ENCODE peak calls at places on chromosomes 12 and 14, in six cellular contexts. H is IMR-90, C is H9, A is mesendoderm, P is mesenchymal stem cell, T is H1. W is an unnamed sample.

GRCh38 chr14:100641274-100641860 is 54.1 kb upstream of the BEGAIN start:
- DNase-seq in P (no peak), T (no peak), H (no peak), A (no peak), C (no peak), W (no peak)

GRCh38 chr12:49887536-49888401 is 15.9 kb downstream of the FAIM2 start:
- DNase-seq in A (no peak), C (no peak), H (no peak), P (no peak), T (no peak), W (no peak)

GRCh38 chr14:100654814-100655795 is 67.9 kb upstream of the BEGAIN start:
- DNase-seq in T (no peak), H (no peak), P (no peak), C (peak; percentile 66), A (peak; percentile 37), W (no peak)

GRCh38 chr12:124893792-124894516 is 20.5 kb downstream of the UBC start:
- DNase-seq in C (no peak), H (no peak), A (no peak), T (no peak), P (no peak), W (no peak)

GRCh38 chr14:51653096-51653814 is 1.5 kb downstream of the FRMD6 start:
- DNase-seq in H (peak; percentile 60), T (no peak), P (peak; percentile 87), C (no peak), A (peak; percentile 79), W (no peak)

GRCh38 chr14:47149326-47149725 is 497.7 kb upstream of the RPL10L start:
- DNase-seq in T (no peak), P (peak; percentile 8), H (no peak), A (no peak), C (no peak), W (no peak)

GRCh38 chr12:94575024-94575423 is 75.3 kb downstream of the TMCC3 start:
- DNase-seq in A (no peak), P (no peak), H (no peak), C (no peak), T (no peak), W (no peak)

GRCh38 chr12:27179399-27180214 is 64.5 kb upstream of the STK38L start:
- DNase-seq in T (no peak), A (peak; percentile 79), P (peak; percentile 93), H (peak; percentile 96), C (no peak), W (no peak)

GRCh38 chr14:81269100-81269978 is 48.6 kb upstream of the GTF2A1 start:
- DNase-seq in T (no peak), A (peak; percentile 85), P (peak; percentile 61), C (no peak), H (peak; percentile 68), W (peak; percentile 53)

GRCh38 chr12:101877816-101878811 is 734 bp downstream of the DRAM1 start:
- DNase-seq in H (no peak), A (peak; percentile 28), T (no peak), P (peak; percentile 57), C (peak; percentile 61), W (no peak)

GRCh38 chr12:10339441-10339840 is 31.8 kb downstream of the KLRD1 start:
- DNase-seq in T (no peak), A (peak; percentile 47), C (no peak), P (peak; percentile 41), H (no peak), W (no peak)

GRCh38 chr12:78793491-78793890 is 71.1 kb upstream of the SYT1 start:
- DNase-seq in H (peak; percentile 3), T (no peak), P (no peak), C (no peak), A (no peak), W (no peak)

GRCh38 chr12:101698782-101699347 is 1.4 kb downstream of the CHPT1 start:
- DNase-seq in P (peak; percentile 46), C (no peak), A (peak; percentile 18), H (peak; percentile 12), T (no peak), W (no peak)

GRCh38 chr12:22380029-22380428 is 45.5 kb upstream of the ST8SIA1 start:
- DNase-seq in T (no peak), A (no peak), H (no peak), P (no peak), C (no peak), W (no peak)

GRCh38 chr12:13229504-13229903 is 33.0 kb downstream of the EMP1 start:
- DNase-seq in C (no peak), P (no peak), A (peak; percentile 52), T (no peak), H (no peak), W (no peak)

GRCh38 chr14:104023325-104024055 is 62.0 kb upstream of the ASPG start:
- DNase-seq in P (no peak), A (no peak), T (no peak), C (no peak), H (no peak), W (no peak)
- H3K23ac ChIP-seq in P (no peak overlapping the region), A (no peak overlapping the region), T (no peak overlapping the region), C (no peak overlapping the region), H (no peak overlapping the region), W (no peak overlapping the region)

DNA sequence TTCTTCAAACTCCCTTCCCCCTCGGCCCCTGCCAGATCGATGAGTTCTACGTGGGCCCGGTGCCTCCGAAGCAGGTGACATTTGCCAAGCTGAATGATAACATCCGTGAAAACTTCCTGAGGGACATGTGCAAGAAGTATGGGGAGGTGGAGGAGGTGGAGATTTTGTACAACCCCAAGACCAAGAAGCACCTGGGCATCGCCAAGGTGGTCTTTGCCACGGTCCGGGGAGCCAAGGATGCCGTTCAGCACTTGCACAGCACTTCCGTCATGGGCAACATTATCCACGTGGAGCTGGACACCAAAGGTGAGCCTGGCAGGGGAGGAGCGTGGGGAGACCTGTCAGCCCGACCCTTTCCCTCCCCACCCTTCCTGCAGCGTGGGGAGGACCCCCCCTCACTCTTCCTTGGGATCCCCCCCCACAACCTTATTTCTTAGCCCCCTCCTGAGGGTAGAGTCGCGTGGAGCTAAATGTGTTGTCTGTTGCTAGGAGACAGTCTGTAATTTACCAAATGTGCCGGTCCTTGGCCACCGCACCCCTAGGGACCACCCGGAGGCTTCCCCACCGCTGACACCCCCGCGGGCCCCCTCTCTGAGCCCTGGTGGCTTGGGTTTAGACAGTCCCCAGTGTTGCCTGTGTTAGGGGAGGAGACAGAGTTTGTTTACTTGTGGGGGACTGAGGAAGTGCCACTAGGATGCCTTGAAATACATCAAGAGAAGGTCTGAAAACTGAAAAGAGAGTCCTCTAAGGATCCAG is 2.2 kb downstream of the SETD1B start:
- DNase-seq in T (no peak), A (no peak), P (peak; percentile 27), C (no peak), H (no peak), W (no peak)
- H3K23ac ChIP-seq in T (no peak overlapping the region), A (no peak overlapping the region), P (peak overlapping the region; percentile 75), C (no peak overlapping the region), H (peak overlapping the region; percentile 44), W (peak overlapping the region; percentile 80)

DNA sequence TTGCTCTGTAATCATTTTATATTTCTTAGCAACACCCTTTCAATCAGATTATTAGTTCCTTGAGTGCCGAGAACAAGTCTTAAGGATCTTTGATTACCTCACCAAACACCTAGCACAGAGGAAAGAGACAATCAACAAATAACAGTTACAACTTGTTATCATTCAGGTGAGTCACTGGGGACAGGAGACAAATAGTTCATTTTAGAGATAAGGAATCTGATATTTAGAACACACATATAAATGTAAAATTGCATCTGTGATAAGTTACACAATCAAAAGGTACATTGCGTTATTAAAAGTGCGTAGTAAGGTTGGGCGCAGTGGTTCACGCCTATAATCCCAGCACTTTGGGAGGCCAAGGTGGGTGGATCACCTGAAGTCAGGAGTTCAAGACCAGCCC is 5.1 kb upstream of the STXBP6 start:
- DNase-seq in T (no peak), A (no peak), H (no peak), P (no peak), C (no peak), W (no peak)
- H3K23ac ChIP-seq in T (no peak overlapping the region), A (no peak overlapping the region), H (no peak overlapping the region), P (no peak overlapping the region), C (no peak overlapping the region), W (no peak overlapping the region)

DNA sequence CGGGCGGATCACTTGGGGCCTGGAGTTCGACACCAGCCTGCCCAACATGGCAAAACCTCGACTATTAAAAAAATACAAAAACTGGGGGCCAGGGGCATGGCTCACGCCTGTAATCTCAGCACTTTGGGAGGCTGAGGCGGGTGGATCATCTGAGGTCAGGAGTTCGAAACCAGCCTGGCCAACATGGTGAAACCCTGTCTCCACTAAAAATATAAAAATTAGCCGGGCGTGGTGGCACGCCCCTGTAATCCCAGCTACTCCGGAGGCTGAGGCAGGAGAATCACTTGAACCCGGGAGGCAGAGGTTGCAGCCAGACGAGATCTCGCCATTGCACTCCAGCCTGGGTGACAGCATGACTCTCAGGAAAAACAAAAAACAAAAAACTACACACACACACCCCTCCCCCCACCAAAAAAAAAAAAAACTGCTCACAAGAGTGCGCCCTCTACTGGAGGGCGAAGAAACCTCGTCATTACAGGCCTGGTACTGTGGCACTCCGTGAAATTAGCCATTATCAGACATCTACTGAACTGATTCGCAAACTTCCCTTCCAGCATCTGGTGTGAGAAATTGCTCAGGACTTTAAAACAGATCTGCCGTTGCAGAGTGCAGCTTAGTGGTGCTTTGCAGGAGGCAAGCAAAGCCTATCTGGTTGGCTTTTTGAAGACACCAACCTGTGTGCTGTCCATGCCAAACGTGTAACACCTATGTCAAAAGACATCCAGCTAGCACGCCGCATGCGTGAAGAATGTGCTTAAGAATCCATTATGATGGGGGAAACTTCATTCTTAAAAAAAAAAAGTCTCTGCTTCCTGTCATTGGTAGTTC is 7.7 kb downstream of the PPP1R3E start:
- DNase-seq in C (peak; percentile 43), T (no peak), P (peak; percentile 61), A (peak; percentile 65), H (peak; percentile 51), W (peak; percentile 51)
- H3K23ac ChIP-seq in C (no peak overlapping the region), T (no peak overlapping the region), P (no peak overlapping the region), A (no peak overlapping the region), H (no peak overlapping the region), W (no peak overlapping the region)

GRCh38 chr12:121432740-121433476 is 33.0 kb downstream of the RNF34 start:
- DNase-seq in T (no peak), H (no peak), P (no peak), C (no peak), A (no peak), W (no peak)
- H3K23ac ChIP-seq in T (no peak overlapping the region), H (no peak overlapping the region), P (no peak overlapping the region), C (no peak overlapping the region), A (no peak overlapping the region), W (no peak overlapping the region)

GRCh38 chr12:112574896-112575558 is 156.3 kb downstream of the PTPN11 start:
- DNase-seq in C (no peak), T (no peak), P (no peak), H (no peak), A (no peak), W (no peak)

GRCh38 chr12:112575559-112576067 is 156.9 kb downstream of the PTPN11 start:
- DNase-seq in H (no peak), A (no peak), C (no peak), P (no peak), T (no peak), W (no peak)

GRCh38 chr12:112573151-112573550 is 154.4 kb downstream of the PTPN11 start:
- DNase-seq in H (no peak), A (no peak), C (no peak), T (no peak), P (no peak), W (no peak)

GRCh38 chr12:112564160-112564559 is 145.4 kb downstream of the PTPN11 start:
- DNase-seq in H (no peak), P (no peak), C (no peak), A (no peak), T (no peak), W (no peak)

GRCh38 chr12:112570096-112570495 is 151.3 kb downstream of the PTPN11 start:
- DNase-seq in A (no peak), C (no peak), T (no peak), P (no peak), H (no peak), W (no peak)
- H3K23ac ChIP-seq in A (no peak overlapping the region), C (no peak overlapping the region), T (no peak overlapping the region), P (no peak overlapping the region), H (no peak overlapping the region), W (no peak overlapping the region)

W was measured in neuronal stem cell.